ENCODE peak calls at places on chromosomes 3 and 15, in five cellular contexts. One of them, this sample, is unnamed.

GRCh38 chr3:43707998-43708397 is 17.3 kb downstream of the ABHD5 start:
- DNase-seq in Kasumi-1: no peak
- DNase-seq in LHCN-M2: peak; percentile 91
- DNase-seq in ELF-1: no peak
- DNase-seq in kidney glomerular epithelial cell: peak; percentile 93
- DNase-seq in this sample: no peak

GRCh38 chr3:125651246-125651645 is 55.9 kb upstream of the OSBPL11 start:
- DNase-seq in Kasumi-1: no peak
- DNase-seq in LHCN-M2: peak; percentile 17
- DNase-seq in ELF-1: peak; percentile 23
- DNase-seq in kidney glomerular epithelial cell: peak; percentile 6
- DNase-seq in this sample: no peak

GRCh38 chr3:193243571-193243970 is 2.5 kb downstream of the PLAAT1 start:
- DNase-seq in Kasumi-1: no peak
- DNase-seq in LHCN-M2: no peak
- DNase-seq in ELF-1: no peak
- DNase-seq in kidney glomerular epithelial cell: no peak
- DNase-seq in this sample: no peak

GRCh38 chr15:90463381-90463780 is 66.3 kb upstream of the CRTC3 start:
- DNase-seq in Kasumi-1: no peak
- DNase-seq in LHCN-M2: peak; percentile 92
- DNase-seq in ELF-1: no peak
- DNase-seq in kidney glomerular epithelial cell: peak; percentile 37
- DNase-seq in this sample: peak; percentile 52

GRCh38 chr15:94667109-94667508 is 435.7 kb downstream of the MCTP2 start:
- DNase-seq in Kasumi-1: no peak
- DNase-seq in LHCN-M2: no peak
- DNase-seq in ELF-1: no peak
- DNase-seq in kidney glomerular epithelial cell: no peak
- DNase-seq in this sample: no peak

GRCh38 chr3:63979093-63979492 is 44.2 kb downstream of the PSMD6 start:
- DNase-seq in Kasumi-1: no peak
- DNase-seq in LHCN-M2: peak; percentile 77
- DNase-seq in ELF-1: no peak
- DNase-seq in kidney glomerular epithelial cell: peak; percentile 31
- DNase-seq in this sample: no peak

GRCh38 chr3:20645340-20645739 is 459.3 kb upstream of the SGO1 start:
- DNase-seq in Kasumi-1: no peak
- DNase-seq in LHCN-M2: no peak
- DNase-seq in ELF-1: no peak
- DNase-seq in kidney glomerular epithelial cell: no peak
- DNase-seq in this sample: no peak

GRCh38 chr3:87198774-87199173 is 28.3 kb upstream of the CHMP2B start:
- DNase-seq in Kasumi-1: no peak
- DNase-seq in LHCN-M2: no peak
- DNase-seq in ELF-1: no peak
- DNase-seq in kidney glomerular epithelial cell: no peak
- DNase-seq in this sample: no peak

GRCh38 chr15:36950371-36950770 is 150.0 kb downstream of the MEIS2 start:
- DNase-seq in Kasumi-1: no peak
- DNase-seq in LHCN-M2: no peak
- DNase-seq in ELF-1: no peak
- DNase-seq in kidney glomerular epithelial cell: no peak
- DNase-seq in this sample: no peak

GRCh38 chr3:169041677-169042171 is 621.8 kb downstream of the MECOM start:
- DNase-seq in Kasumi-1: peak; percentile 33
- DNase-seq in LHCN-M2: peak; percentile 70
- DNase-seq in ELF-1: no peak
- DNase-seq in kidney glomerular epithelial cell: peak; percentile 69
- DNase-seq in this sample: no peak

GRCh38 chr3:154022603-154023002 is 98.6 kb upstream of the ARHGEF26 start:
- DNase-seq in Kasumi-1: no peak
- DNase-seq in LHCN-M2: no peak
- DNase-seq in ELF-1: no peak
- DNase-seq in kidney glomerular epithelial cell: no peak
- DNase-seq in this sample: no peak

GRCh38 chr3:113441051-113441770 is at the start of gene CFAP44:
- DNase-seq in Kasumi-1: no peak
- DNase-seq in LHCN-M2: no peak
- DNase-seq in ELF-1: peak; percentile 89
- DNase-seq in kidney glomerular epithelial cell: peak; percentile 60
- DNase-seq in this sample: no peak

GRCh38 chr3:115092220-115092791 is 54.8 kb downstream of the ZBTB20 start:
- DNase-seq in Kasumi-1: peak; percentile 21
- DNase-seq in LHCN-M2: peak; percentile 77
- DNase-seq in ELF-1: peak; percentile 28
- DNase-seq in kidney glomerular epithelial cell: peak; percentile 42
- DNase-seq in this sample: peak; percentile 17

GRCh38 chr3:23865595-23866396 is 51.0 kb downstream of the NKIRAS1 start:
- DNase-seq in Kasumi-1: no peak
- DNase-seq in LHCN-M2: no peak
- DNase-seq in ELF-1: peak; percentile 95
- DNase-seq in kidney glomerular epithelial cell: peak; percentile 40
- DNase-seq in this sample: peak; percentile 48

GRCh38 chr15:85625431-85625830 is 169.3 kb downstream of the KLHL25 start:
- DNase-seq in Kasumi-1: no peak
- DNase-seq in LHCN-M2: no peak
- DNase-seq in ELF-1: no peak
- DNase-seq in kidney glomerular epithelial cell: no peak
- DNase-seq in this sample: no peak

GRCh38 chr15:66852064-66852905 is 150.2 kb downstream of the SMAD6 start:
- DNase-seq in Kasumi-1: no peak
- DNase-seq in LHCN-M2: no peak
- DNase-seq in ELF-1: peak; percentile 46
- DNase-seq in kidney glomerular epithelial cell: no peak
- DNase-seq in this sample: no peak

GRCh38 chr3:155387571-155387970 is 94.1 kb upstream of the STRIT1 start:
- DNase-seq in Kasumi-1: no peak
- DNase-seq in LHCN-M2: no peak
- DNase-seq in ELF-1: no peak
- DNase-seq in kidney glomerular epithelial cell: no peak
- DNase-seq in this sample: no peak

GRCh38 chr3:60000311-60001105 is 950.7 kb upstream of the CFAP20DC start:
- DNase-seq in Kasumi-1: no peak
- DNase-seq in LHCN-M2: no peak
- DNase-seq in ELF-1: no peak
- DNase-seq in kidney glomerular epithelial cell: no peak
- DNase-seq in this sample: no peak

GRCh38 chr3:188526057-188526456 is 372.1 kb downstream of the LPP start:
- DNase-seq in Kasumi-1: no peak
- DNase-seq in LHCN-M2: no peak
- DNase-seq in ELF-1: no peak
- DNase-seq in kidney glomerular epithelial cell: no peak
- DNase-seq in this sample: no peak

GRCh38 chr3:13215940-13216546 is 142.8 kb upstream of the IQSEC1 start:
- DNase-seq in Kasumi-1: no peak
- DNase-seq in LHCN-M2: peak; percentile 3
- DNase-seq in ELF-1: no peak
- DNase-seq in kidney glomerular epithelial cell: peak; percentile 28
- DNase-seq in this sample: no peak

GRCh38 chr3:151630938-151631417 is 102.7 kb upstream of the AADACL2 start:
- DNase-seq in Kasumi-1: no peak
- DNase-seq in LHCN-M2: peak; percentile 36
- DNase-seq in ELF-1: no peak
- DNase-seq in kidney glomerular epithelial cell: peak; percentile 37
- DNase-seq in this sample: no peak

GRCh38 chr3:161475905-161476304 is 20.7 kb upstream of the OTOL1 start:
- DNase-seq in Kasumi-1: no peak
- DNase-seq in LHCN-M2: peak; percentile 13
- DNase-seq in ELF-1: no peak
- DNase-seq in kidney glomerular epithelial cell: peak; percentile 5
- DNase-seq in this sample: no peak

GRCh38 chr3:17640466-17640865 is 102.0 kb downstream of the TBC1D5 start:
- DNase-seq in Kasumi-1: no peak
- DNase-seq in LHCN-M2: peak; percentile 56
- DNase-seq in ELF-1: no peak
- DNase-seq in kidney glomerular epithelial cell: no peak
- DNase-seq in this sample: no peak

GRCh38 chr3:182795383-182795782 is 2.1 kb downstream of the ATP11B start:
- DNase-seq in Kasumi-1: peak; percentile 78
- DNase-seq in LHCN-M2: no peak
- DNase-seq in ELF-1: peak; percentile 5
- DNase-seq in kidney glomerular epithelial cell: peak; percentile 34
- DNase-seq in this sample: peak; percentile 43

GRCh38 chr3:77468408-77469045 is 428.6 kb downstream of the ROBO2 start:
- DNase-seq in Kasumi-1: no peak
- DNase-seq in LHCN-M2: no peak
- DNase-seq in ELF-1: no peak
- DNase-seq in kidney glomerular epithelial cell: no peak
- DNase-seq in this sample: no peak

GRCh38 chr3:189298469-189299375 is 127.0 kb downstream of the TPRG1 start:
- DNase-seq in Kasumi-1: no peak
- DNase-seq in LHCN-M2: peak; percentile 32
- DNase-seq in ELF-1: no peak
- DNase-seq in kidney glomerular epithelial cell: no peak
- DNase-seq in this sample: no peak

GRCh38 chr15:27784107-27784506 is 315.0 kb downstream of the OCA2 start:
- DNase-seq in Kasumi-1: no peak
- DNase-seq in LHCN-M2: no peak
- DNase-seq in ELF-1: no peak
- DNase-seq in kidney glomerular epithelial cell: no peak
- DNase-seq in this sample: no peak

GRCh38 chr3:29552036-29552435 is 271.2 kb downstream of the RBMS3 start:
- DNase-seq in Kasumi-1: no peak
- DNase-seq in LHCN-M2: no peak
- DNase-seq in ELF-1: no peak
- DNase-seq in kidney glomerular epithelial cell: no peak
- DNase-seq in this sample: no peak

GRCh38 chr3:84439476-84439875 is 519.3 kb upstream of the CADM2 start:
- DNase-seq in Kasumi-1: peak; percentile 52
- DNase-seq in LHCN-M2: no peak
- DNase-seq in ELF-1: no peak
- DNase-seq in kidney glomerular epithelial cell: no peak
- DNase-seq in this sample: no peak